ENCODE peak calls at places on chromosomes 2 and 18, in eight cellular contexts. Z is H9, Y is heart left ventricle, P is HFFc6, V is endothelial cell, S is GM12865, R is lower lobe of right lung, B is ovary. N is an unnamed sample.
A peak's percentile ranks its signal among the peaks of the same experiment; 100 is the strongest.

GRCh38 chr2:168079236-168079635 is 168.2 kb downstream of the STK39 start:
- DNase-seq in Z (no peak), Y (peak; percentile 64), P (no peak), V (no peak), S (no peak), R (no peak), B (no peak), N (no peak)

GRCh38 chr2:158191569-158191968 is 89.9 kb downstream of the UPP2 start:
- DNase-seq in Z (no peak), Y (no peak), P (no peak), V (no peak), S (peak; percentile 17), R (no peak), B (no peak), N (no peak)

GRCh38 chr18:31436825-31437224 is 10.7 kb upstream of the DSG3 start:
- DNase-seq in Z (no peak), Y (no peak), P (no peak), V (no peak), S (no peak), R (no peak), B (no peak), N (no peak)

GRCh38 chr2:2877427-2877826 is 500.2 kb downstream of the EIPR1 start:
- DNase-seq in Z (no peak), Y (no peak), P (no peak), V (no peak), S (no peak), R (no peak), B (no peak), N (no peak)

GRCh38 chr2:119958642-119959268 is 54.1 kb upstream of the EPB41L5 start:
- DNase-seq in Z (no peak), Y (no peak), P (peak; percentile 25), V (no peak), S (no peak), R (no peak), B (no peak), N (no peak)

GRCh38 chr18:43780782-43781340 is 503.6 kb upstream of the SYT4 start:
- DNase-seq in Z (no peak), Y (no peak), P (peak; percentile 14), V (no peak), S (no peak), R (no peak), B (no peak), N (no peak)

GRCh38 chr2:239220363-239220762 is 180.5 kb downstream of the HDAC4 start:
- DNase-seq in Z (no peak), Y (no peak), P (no peak), V (no peak), S (no peak), R (no peak), B (no peak), N (no peak)

GRCh38 chr2:8303322-8303832 is 378.5 kb upstream of the ID2 start:
- DNase-seq in Z (peak; percentile 22), Y (peak; percentile 81), P (no peak), V (no peak), S (peak; percentile 98), R (peak; percentile 88), B (no peak), N (peak; percentile 85)

GRCh38 chr18:61876899-61877298 is 15.9 kb downstream of the RNF152 start:
- DNase-seq in Z (no peak), Y (no peak), P (no peak), V (no peak), S (no peak), R (no peak), B (no peak), N (no peak)

GRCh38 chr2:63613391-63613901 is 24.7 kb downstream of the MDH1 start:
- DNase-seq in Z (no peak), Y (no peak), P (no peak), V (no peak), S (no peak), R (no peak), B (no peak), N (no peak)

GRCh38 chr18:13381907-13382682 is 163.5 kb downstream of the LDLRAD4 start:
- DNase-seq in Z (no peak), Y (peak; percentile 82), P (no peak), V (peak; percentile 23), S (peak; percentile 22), R (peak; percentile 84), B (peak; percentile 18), N (peak; percentile 88)

GRCh38 chr2:217650716-217651360 is 352.0 kb downstream of the TNS1 start:
- DNase-seq in Z (peak; percentile 81), Y (no peak), P (peak; percentile 64), V (peak; percentile 48), S (peak; percentile 58), R (no peak), B (peak; percentile 28), N (no peak)

GRCh38 chr2:72341639-72342038 is 194.0 kb upstream of the CYP26B1 start:
- DNase-seq in Z (no peak), Y (no peak), P (no peak), V (no peak), S (no peak), R (no peak), B (no peak), N (no peak)

GRCh38 chr2:72334806-72335205 is 187.1 kb upstream of the CYP26B1 start:
- DNase-seq in Z (no peak), Y (no peak), P (no peak), V (no peak), S (no peak), R (no peak), B (no peak), N (no peak)

DNA sequence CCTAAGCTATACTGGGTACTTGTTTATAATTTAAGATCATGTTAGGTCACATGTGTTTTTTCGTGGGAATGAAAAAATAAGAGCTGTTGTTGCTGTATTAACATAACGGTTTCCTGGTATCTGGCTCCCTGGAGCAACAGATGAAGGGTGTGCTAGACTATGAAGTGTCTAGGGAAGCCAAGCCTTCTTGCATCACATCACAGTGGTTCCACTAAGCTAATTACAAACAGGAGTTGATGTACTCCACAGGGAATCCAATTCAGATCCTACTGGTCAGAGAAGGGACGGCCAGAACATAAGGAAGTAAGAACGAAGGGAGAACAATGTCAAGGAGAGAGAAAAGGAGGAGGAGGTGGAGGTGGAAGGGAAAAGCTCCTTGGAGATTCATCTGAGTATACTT is 193.0 kb upstream of the CYP26B1 start:
- DNase-seq in Z (no peak), Y (no peak), P (no peak), V (no peak), S (no peak), R (no peak), B (no peak), N (no peak)
- TF ChIP-seq CTCF in Z (no peak), Y (no peak), P (no peak), V (no peak), S (no peak), R (no peak), B (no peak), N (no peak)

GRCh38 chr2:134420256-134420655 is 166.4 kb downstream of the MGAT5 start:
- DNase-seq in Z (peak; percentile 56), Y (no peak), P (no peak), V (no peak), S (no peak), R (no peak), B (no peak), N (no peak)

GRCh38 chr2:134420920-134421319 is 167.0 kb downstream of the MGAT5 start:
- DNase-seq in Z (no peak), Y (no peak), P (no peak), V (no peak), S (no peak), R (no peak), B (no peak), N (no peak)

GRCh38 chr2:134416018-134416417 is 162.1 kb downstream of the MGAT5 start:
- DNase-seq in Z (no peak), Y (no peak), P (no peak), V (no peak), S (no peak), R (no peak), B (no peak), N (no peak)

GRCh38 chr2:134416637-134417036 is 162.8 kb downstream of the MGAT5 start:
- DNase-seq in Z (no peak), Y (no peak), P (no peak), V (no peak), S (no peak), R (no peak), B (no peak), N (no peak)

DNA sequence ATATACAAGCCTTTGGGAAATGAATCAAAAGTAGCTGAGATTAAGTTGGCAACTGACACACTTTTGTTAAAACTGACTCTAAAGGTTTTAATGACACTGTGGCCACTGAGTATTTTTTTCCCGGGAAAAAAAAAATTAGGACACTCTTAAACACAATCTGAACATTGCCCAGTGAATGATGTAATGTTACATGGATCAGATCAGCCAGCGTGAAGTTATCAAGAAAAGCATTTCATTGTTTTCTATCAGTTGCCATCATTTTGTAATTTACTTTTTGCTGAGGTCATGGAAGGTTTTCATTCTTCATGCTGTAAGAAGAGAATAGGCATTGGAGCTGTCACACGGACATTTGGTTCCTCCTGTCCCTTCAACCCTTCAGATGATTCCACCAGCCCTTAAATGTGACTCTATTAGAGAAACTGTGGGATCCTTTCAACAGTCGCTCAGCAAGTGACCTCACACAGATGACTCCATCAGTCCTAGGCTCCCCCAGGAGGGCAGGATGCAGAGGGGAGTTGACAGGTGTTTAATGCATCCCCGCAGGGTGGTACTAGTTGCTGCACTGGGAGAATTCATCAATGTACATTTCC is 164.2 kb downstream of the MGAT5 start:
- DNase-seq in Z (no peak), Y (no peak), P (no peak), V (no peak), S (no peak), R (no peak), B (no peak), N (no peak)
- TF ChIP-seq CTCF in Z (no peak), Y (no peak), P (no peak), V (no peak), S (no peak), R (no peak), B (no peak), N (no peak)

GRCh38 chr2:223865907-223866508 is 28.6 kb upstream of the AP1S3 start:
- DNase-seq in Z (no peak), Y (no peak), P (no peak), V (no peak), S (peak; percentile 28), R (no peak), B (no peak), N (no peak)
- TF ChIP-seq CTCF in Z (no peak), Y (no peak), P (no peak), V (no peak), S (no peak), R (no peak), B (no peak), N (no peak)

GRCh38 chr2:118763797-118764196 is 83.7 kb downstream of the EN1 start:
- DNase-seq in Z (peak; percentile 73), Y (no peak), P (no peak), V (peak; percentile 31), S (no peak), R (no peak), B (no peak), N (no peak)
- TF ChIP-seq CTCF in Z (peak; percentile 75), Y (no peak), P (peak; percentile 49), V (peak; percentile 56), S (no peak), R (no peak), B (no peak), N (no peak)

DNA sequence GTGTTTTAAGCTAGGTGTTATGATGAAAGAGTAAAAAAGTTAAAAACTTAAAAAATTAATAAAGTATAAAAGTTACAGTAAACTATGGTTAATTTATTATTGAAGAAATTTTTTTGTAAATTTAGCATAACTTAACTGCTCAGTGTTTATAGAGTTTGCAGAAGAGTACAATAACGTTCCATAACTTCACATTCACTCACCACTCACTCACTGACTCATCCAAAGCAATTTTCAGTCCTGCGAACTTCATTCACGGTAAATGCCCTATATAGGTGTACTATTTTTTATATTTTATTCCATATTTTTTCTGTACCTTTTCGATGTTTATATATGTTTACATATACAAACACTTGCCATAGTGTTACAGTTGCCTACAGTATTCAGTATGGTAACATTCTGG is 694.8 kb upstream of the SLC39A10 start:
- DNase-seq in Z (no peak), Y (no peak), P (no peak), V (no peak), S (no peak), R (no peak), B (no peak), N (no peak)
- TF ChIP-seq CTCF in Z (no peak), Y (no peak), P (no peak), V (no peak), S (no peak), R (no peak), B (no peak), N (no peak)

N was measured in sigmoid colon.